ENCODE peak calls at places on chromosome 11, in four cellular contexts. T is K562, J is GM12878, M is HepG2. G is an unnamed sample.
A peak's percentile ranks its signal among the peaks of the same experiment; 100 is the strongest.

GRCh38 chr11:122108192-122108799 is 7.7 kb downstream of the BLID start:
- DNase-seq in T (peak; percentile 7), J (no peak), M (peak; percentile 29), G (no peak)

GRCh38 chr11:45606514-45607024 is 58.9 kb downstream of the CHST1 start:
- DNase-seq in T (no peak), J (no peak), M (no peak), G (peak; percentile 38)

GRCh38 chr11:33893711-33894401 is 2.0 kb upstream of the LMO2 start:
- DNase-seq in T (no peak), J (peak; percentile 92), M (no peak), G (no peak)

GRCh38 chr11:46006418-46007070 is 84.1 kb downstream of the LARGE2 start:
- DNase-seq in T (peak; percentile 68), J (peak; percentile 37), M (peak; percentile 71), G (peak; percentile 65)

GRCh38 chr11:61077936-61078335 is 24.4 kb upstream of the CD5 start:
- DNase-seq in T (no peak), J (no peak), M (no peak), G (no peak)

GRCh38 chr11:26134481-26135355 is 197.2 kb upstream of the ANO3 start:
- DNase-seq in T (no peak), J (no peak), M (peak; percentile 3), G (peak; percentile 9)

GRCh38 chr11:43969543-43969942 is 27.1 kb downstream of the C11orf96 start:
- DNase-seq in T (no peak), J (no peak), M (no peak), G (peak; percentile 69)

GRCh38 chr11:6307879-6308278 is 12.4 kb downstream of the CAVIN3 start:
- DNase-seq in T (no peak), J (no peak), M (no peak), G (no peak)

GRCh38 chr11:132872223-132872622 is 660.1 kb downstream of the OPCML start:
- DNase-seq in T (no peak), J (no peak), M (no peak), G (no peak)

DNA sequence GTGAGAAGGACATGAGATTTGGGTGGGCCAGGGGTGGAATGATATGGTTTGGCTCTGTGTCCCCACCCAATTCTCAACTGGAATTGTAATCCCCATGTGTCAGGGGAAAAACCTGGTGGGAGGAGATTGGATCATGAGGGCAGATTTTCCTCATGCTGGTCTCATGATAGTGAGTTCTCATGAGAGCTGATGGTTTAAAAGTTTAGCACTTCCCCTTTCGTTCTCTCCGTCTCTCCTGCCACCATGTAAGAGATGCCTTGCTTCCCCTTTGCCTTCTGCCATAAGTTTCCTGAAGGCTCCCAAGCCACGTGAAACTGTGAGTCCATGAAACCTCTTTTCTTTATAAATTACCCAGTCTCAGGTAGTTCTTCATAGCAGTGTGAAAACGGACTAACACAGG is 113.5 kb downstream of the FCHSD2 start:
- DNase-seq in T (no peak), J (no peak), M (no peak), G (no peak)
- H2AFZ ChIP-seq in T (no peak overlapping the region), J (no peak overlapping the region), M (no peak overlapping the region), G (no peak overlapping the region)

GRCh38 chr11:105611837-105612480 is 2.1 kb downstream of the GRIA4 start:
- DNase-seq in T (no peak), J (no peak), M (no peak), G (peak; percentile 19)

GRCh38 chr11:105613183-105613582 is 3.3 kb downstream of the GRIA4 start:
- DNase-seq in T (no peak), J (no peak), M (no peak), G (no peak)

GRCh38 chr11:105611414-105611813 is 1.5 kb downstream of the GRIA4 start:
- DNase-seq in T (no peak), J (no peak), M (no peak), G (peak; percentile 8)

GRCh38 chr11:105610796-105611361 is 1.0 kb downstream of the GRIA4 start:
- DNase-seq in T (no peak), J (no peak), M (no peak), G (no peak)

DNA sequence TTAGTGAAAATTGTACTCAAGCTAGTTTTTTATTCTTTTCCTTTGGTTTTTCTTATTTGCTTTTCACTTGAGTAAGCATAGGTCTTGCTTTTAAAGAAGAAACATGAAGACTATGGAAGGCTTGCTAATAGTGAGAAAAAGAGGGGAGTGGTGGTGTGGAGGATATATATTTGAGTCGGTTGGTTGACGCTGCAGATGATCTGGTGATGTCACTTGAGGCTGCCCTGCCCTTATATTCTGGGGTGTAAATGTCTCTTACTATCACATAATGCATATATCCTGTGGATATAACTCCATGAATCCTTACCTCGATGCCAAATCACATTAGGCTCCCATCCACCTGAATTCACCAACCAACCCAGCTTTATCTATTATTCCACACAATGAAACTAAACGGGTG is 2.9 kb downstream of the GRIA4 start:
- DNase-seq in T (no peak), J (no peak), M (no peak), G (no peak)
- TF ChIP-seq EP300 in T (no peak), J (no peak), M (no peak), G (no peak)

GRCh38 chr11:114400222-114400973 is at the start of the genes C11orf71 and RBM7:
- DNase-seq in T (peak; percentile 93), J (peak; percentile 95), M (peak; percentile 96), G (peak; percentile 93)
- TF ChIP-seq REST in T (no peak), J (no peak), M (no peak), G (no peak)

GRCh38 chr11:63768232-63769043 is at the start of gene ZFTA:
- DNase-seq in T (peak; percentile 81), J (no peak), M (no peak), G (peak; percentile 98)

GRCh38 chr11:63767415-63768231 is 952 bp downstream of the ZFTA start:
- DNase-seq in T (peak; percentile 65), J (no peak), M (peak; percentile 49), G (peak; percentile 85)

GRCh38 chr11:63769719-63770443 is 1.3 kb upstream of the ZFTA start:
- DNase-seq in T (no peak), J (no peak), M (no peak), G (no peak)

GRCh38 chr11:63770763-63771162 is 2.2 kb upstream of the ZFTA start:
- DNase-seq in T (no peak), J (no peak), M (no peak), G (no peak)

DNA sequence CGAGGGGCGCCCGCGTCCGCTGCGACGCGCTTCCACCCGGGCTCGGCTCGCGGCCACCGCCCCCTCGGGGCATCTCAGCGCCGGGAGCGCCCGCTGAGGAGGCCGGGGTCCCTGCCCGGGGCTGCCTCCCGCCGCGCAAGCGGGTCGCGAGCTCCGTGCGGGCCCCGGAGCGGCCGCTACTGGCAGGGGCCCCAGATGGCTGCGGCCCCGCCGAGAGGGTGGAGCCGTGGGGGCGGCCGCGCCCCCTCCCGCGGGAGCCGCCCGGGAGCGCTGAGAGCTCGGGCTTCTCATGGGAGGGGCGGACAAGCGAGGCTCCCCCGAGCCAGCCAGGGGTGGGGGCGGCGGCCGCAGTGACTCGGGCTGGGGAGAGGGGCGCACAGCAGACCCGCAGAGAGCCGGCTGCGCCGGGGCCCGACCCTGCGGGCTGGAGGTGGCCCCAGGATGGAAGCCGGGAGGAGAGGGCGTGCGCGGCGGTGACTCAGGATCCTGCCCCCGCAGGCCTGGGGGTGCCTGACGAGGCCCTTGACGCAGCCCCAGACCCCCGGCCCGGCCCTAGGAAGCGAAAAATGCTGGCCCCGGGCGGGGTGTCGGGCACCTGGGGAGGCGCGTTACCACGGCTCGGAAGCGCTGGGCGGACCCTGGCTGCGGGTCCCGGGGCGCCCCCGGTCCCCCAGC is 606 bp upstream of the ZFTA start:
- DNase-seq in T (peak; percentile 76), J (no peak), M (no peak), G (peak; percentile 83)
- H2AFZ ChIP-seq in T (peak overlapping the region; percentile 86), J (peak overlapping the region; percentile 79), M (no peak overlapping the region), G (peak overlapping the region; percentile 70)

G was measured in SK-N-SH.